ENCODE peak calls at places on chromosome 21, in eight cellular contexts. Q is MM.1S, C is IMR-90, P is GM12865, X is cardiac muscle cell, W is fibroblast of mammary gland, T is heart right ventricle, Z is colonic mucosa. H is an unnamed sample.
A peak's percentile ranks its signal among the peaks of the same experiment; 100 is the strongest.

GRCh38 chr21:25313891-25314646 is 293.2 kb downstream of the MRPL39 start:
- DNase-seq in Q (no peak), C (peak; percentile 67), P (peak; percentile 39), X (peak; percentile 11), W (peak; percentile 66), T (no peak), Z (no peak), H (no peak)

GRCh38 chr21:42574234-42575027 is 60.8 kb downstream of the SLC37A1 start:
- DNase-seq in Q (peak; percentile 24), C (peak; percentile 13), P (no peak), X (peak; percentile 32), W (peak; percentile 24), T (no peak), Z (no peak), H (no peak)

GRCh38 chr21:29961291-29962027 is 21.7 kb upstream of the GRIK1 start:
- DNase-seq in Q (no peak), C (no peak), P (no peak), X (no peak), W (no peak), T (peak; percentile 15), Z (no peak), H (no peak)

GRCh38 chr21:28832013-28832714 is 160.5 kb downstream of the LTN1 start:
- DNase-seq in Q (peak; percentile 30), C (peak; percentile 41), P (no peak), X (peak; percentile 17), W (peak; percentile 19), T (no peak), Z (no peak), H (no peak)

GRCh38 chr21:42515708-42516502 is 2.3 kb downstream of the SLC37A1 start:
- DNase-seq in Q (no peak), C (no peak), P (no peak), X (peak; percentile 85), W (no peak), T (no peak), Z (peak; percentile 78), H (no peak)

GRCh38 chr21:37364722-37365121 is 1.9 kb upstream of the DYRK1A start:
- DNase-seq in Q (no peak), C (no peak), P (no peak), X (no peak), W (no peak), T (no peak), Z (no peak), H (no peak)

GRCh38 chr21:15850645-15851044 is 120.9 kb downstream of the USP25 start:
- DNase-seq in Q (no peak), C (peak; percentile 72), P (no peak), X (no peak), W (peak; percentile 62), T (no peak), Z (no peak), H (no peak)

GRCh38 chr21:16388911-16389515 is 659.2 kb downstream of the USP25 start:
- DNase-seq in Q (no peak), C (no peak), P (no peak), X (no peak), W (no peak), T (no peak), Z (no peak), H (no peak)

GRCh38 chr21:17796037-17796403 is 23.1 kb downstream of the C21orf91 start:
- DNase-seq in Q (no peak), C (no peak), P (no peak), X (no peak), W (no peak), T (no peak), Z (no peak), H (no peak)

GRCh38 chr21:18986197-18986596 is 582.6 kb upstream of the TMPRSS15 start:
- DNase-seq in Q (no peak), C (no peak), P (no peak), X (no peak), W (no peak), T (no peak), Z (no peak), H (no peak)

GRCh38 chr21:17492415-17493168 is 20.3 kb upstream of the CXADR start:
- DNase-seq in Q (no peak), C (no peak), P (no peak), X (no peak), W (peak; percentile 61), T (no peak), Z (no peak), H (no peak)

GRCh38 chr21:29194342-29194741 is 63.9 kb downstream of the MAP3K7CL start:
- DNase-seq in Q (no peak), C (no peak), P (no peak), X (no peak), W (no peak), T (no peak), Z (no peak), H (no peak)

GRCh38 chr21:28904961-28905435 is 87.7 kb downstream of the LTN1 start:
- DNase-seq in Q (no peak), C (no peak), P (no peak), X (no peak), W (peak; percentile 17), T (no peak), Z (peak; percentile 53), H (no peak)

GRCh38 chr21:46081022-46081861 is 16.7 kb upstream of the COL6A2 start:
- DNase-seq in Q (no peak), C (no peak), P (no peak), X (no peak), W (no peak), T (peak; percentile 11), Z (no peak), H (no peak)

GRCh38 chr21:17784604-17785402 is 34.4 kb downstream of the C21orf91 start:
- DNase-seq in Q (peak; percentile 85), C (no peak), P (peak; percentile 93), X (no peak), W (no peak), T (no peak), Z (no peak), H (no peak)

GRCh38 chr21:25955646-25956045 is 214.9 kb downstream of the APP start:
- DNase-seq in Q (no peak), C (no peak), P (no peak), X (no peak), W (no peak), T (no peak), Z (no peak), H (no peak)

GRCh38 chr21:34835526-34835925 is 166.7 kb downstream of the CLIC6 start:
- DNase-seq in Q (no peak), C (no peak), P (no peak), X (no peak), W (peak; percentile 94), T (no peak), Z (no peak), H (no peak)

GRCh38 chr21:42735944-42736343 is 82.5 kb downstream of the PDE9A start:
- DNase-seq in Q (no peak), C (no peak), P (no peak), X (no peak), W (no peak), T (no peak), Z (no peak), H (no peak)

GRCh38 chr21:35178812-35179211 is 129.7 kb upstream of the RUNX1 start:
- DNase-seq in Q (no peak), C (peak; percentile 79), P (no peak), X (no peak), W (peak; percentile 67), T (no peak), Z (no peak), H (no peak)

GRCh38 chr21:15001773-15002647 is 62.8 kb downstream of the NRIP1 start:
- DNase-seq in Q (no peak), C (no peak), P (peak; percentile 24), X (no peak), W (no peak), T (no peak), Z (no peak), H (no peak)

GRCh38 chr21:34669149-34669879 is 520 bp downstream of the CLIC6 start:
- DNase-seq in Q (no peak), C (no peak), P (peak; percentile 81), X (peak; percentile 12), W (no peak), T (no peak), Z (no peak), H (no peak)

GRCh38 chr21:27569831-27570230 is 602.9 kb upstream of the ADAMTS5 start:
- DNase-seq in Q (no peak), C (no peak), P (no peak), X (no peak), W (no peak), T (no peak), Z (no peak), H (no peak)
- H3K4me3 ChIP-seq in Q (no peak overlapping the region), C (no peak overlapping the region), P (no peak overlapping the region), X (no peak overlapping the region), W (no peak overlapping the region), T (no peak overlapping the region), Z (no peak overlapping the region), H (no peak overlapping the region)

GRCh38 chr21:31658053-31658452 is 1.4 kb upstream of the SOD1 start:
- DNase-seq in Q (no peak), C (no peak), P (no peak), X (no peak), W (no peak), T (no peak), Z (peak; percentile 84), H (no peak)

GRCh38 chr21:31660134-31660565 is 657 bp downstream of the SOD1 start:
- DNase-seq in Q (peak; percentile 52), C (no peak), P (peak; percentile 43), X (peak; percentile 66), W (no peak), T (no peak), Z (peak; percentile 48), H (no peak)

GRCh38 chr21:31659286-31660133 is at the start of gene SOD1:
- DNase-seq in Q (peak; percentile 100), C (peak; percentile 89), P (peak; percentile 97), X (peak; percentile 94), W (peak; percentile 87), T (peak; percentile 96), Z (peak; percentile 97), H (peak; percentile 90)

GRCh38 chr21:31654340-31654739 is 5.2 kb upstream of the SOD1 start:
- DNase-seq in Q (no peak), C (no peak), P (no peak), X (no peak), W (no peak), T (no peak), Z (no peak), H (no peak)

GRCh38 chr21:31656199-31657095 is 3.0 kb upstream of the SOD1 start:
- DNase-seq in Q (no peak), C (peak; percentile 47), P (peak; percentile 66), X (no peak), W (peak; percentile 62), T (no peak), Z (no peak), H (no peak)
- H3K4me3 ChIP-seq in Q (no peak overlapping the region), C (no peak overlapping the region), P (no peak overlapping the region), X (no peak overlapping the region), W (no peak overlapping the region), T (no peak overlapping the region), Z (no peak overlapping the region), H (no peak overlapping the region)

GRCh38 chr21:45057886-45058285 is 16.5 kb upstream of the ADARB1 start:
- DNase-seq in Q (no peak), C (no peak), P (no peak), X (no peak), W (no peak), T (no peak), Z (no peak), H (no peak)
- H3K4me3 ChIP-seq in Q (no peak overlapping the region), C (no peak overlapping the region), P (no peak overlapping the region), X (no peak overlapping the region), W (no peak overlapping the region), T (no peak overlapping the region), Z (no peak overlapping the region), H (no peak overlapping the region)

DNA sequence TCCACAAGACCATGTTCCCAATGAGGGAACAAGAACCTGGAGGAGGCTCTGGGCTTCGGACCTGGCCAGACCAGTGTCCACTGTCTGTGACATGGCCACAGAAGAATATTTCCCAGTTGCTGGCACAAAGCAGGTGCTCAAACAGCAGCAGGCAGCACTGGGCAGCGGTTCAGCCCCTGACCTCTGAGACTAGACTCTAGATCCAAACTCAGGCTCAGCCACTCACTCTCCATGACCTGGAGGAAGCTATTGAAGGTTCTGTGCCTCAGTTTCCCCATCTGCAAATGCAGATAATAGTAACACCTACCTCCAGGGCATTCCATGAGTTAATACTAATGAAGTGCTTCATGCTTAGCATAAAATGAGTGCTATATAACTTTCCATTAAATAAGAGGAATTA is 8.0 kb downstream of the TMPRSS2 start:
- DNase-seq in Q (no peak), C (no peak), P (no peak), X (no peak), W (no peak), T (no peak), Z (no peak), H (no peak)
- H3K4me3 ChIP-seq in Q (no peak overlapping the region), C (no peak overlapping the region), P (no peak overlapping the region), X (no peak overlapping the region), W (no peak overlapping the region), T (no peak overlapping the region), Z (no peak overlapping the region), H (no peak overlapping the region)

H was measured in A549.